ENCODE peak calls at places on chromosomes 4 and X, in seven cellular contexts. V is NCI-H748 treated with DMSO at 0.1 percent for 48 hours; D is stimulated activated CD4-positive, alpha-beta T cell treated with anti-CD3 and anti-CD28 coated beads, Interleukin-1b, Interleukin-23, amount 100 ng/mL, for 4 hours; O is amniotic stem cell; T is AG08395; C is anterior cingulate cortex; Y is hepatic stellate cell. R is an unnamed sample.

GRCh38 chr4:40924096-40924792 is 174.5 kb downstream of the NSUN7 start:
- DNase-seq in O (peak), V (peak), Y (peak), D (peak), T (peak), C (no peak), R (peak)

GRCh38 chrX:111098874-111099273 is 2.9 kb downstream of the PAK3 start:
- DNase-seq in C (no peak), O (no peak), V (peak), T (no peak), Y (no peak), D (peak), R (peak)

GRCh38 chrX:127908369-127908768 is 143.8 kb downstream of the ACTRT1 start:
- DNase-seq in O (no peak), T (no peak), V (no peak), C (no peak), D (no peak), Y (no peak), R (no peak)

GRCh38 chr4:162015090-162015489 is 148.7 kb downstream of the FSTL5 start:
- DNase-seq in C (no peak), V (no peak), O (peak), D (no peak), T (peak), Y (no peak), R (no peak)

GRCh38 chrX:129782706-129783105 is 3.0 kb downstream of the SASH3 start:
- DNase-seq in C (no peak), V (no peak), T (no peak), Y (no peak), O (no peak), D (no peak), R (no peak)

GRCh38 chrX:43655151-43655676 is 885 bp upstream of the MAOA start:
- DNase-seq in T (peak), C (peak), D (peak), Y (peak), V (no peak), O (peak), R (peak)

GRCh38 chr4:3372933-3373465 is 68.8 kb upstream of the HGFAC start:
- DNase-seq in V (no peak), T (no peak), C (no peak), Y (no peak), D (no peak), O (no peak), R (no peak)

GRCh38 chrX:132146456-132146855 is 18.6 kb upstream of the FRMD7 start:
- DNase-seq in Y (no peak), C (no peak), O (no peak), T (no peak), D (no peak), V (no peak), R (no peak)

GRCh38 chr4:19216495-19216894 is 1035.2 kb upstream of the SLIT2 start:
- DNase-seq in D (no peak), O (no peak), Y (no peak), T (no peak), C (no peak), V (no peak), R (no peak)

GRCh38 chr4:37726666-37727065 is 40.5 kb upstream of the RELL1 start:
- DNase-seq in O (no peak), D (no peak), Y (peak), V (no peak), C (no peak), T (no peak), R (no peak)

GRCh38 chr4:168514249-168514852 is 17.5 kb downstream of the PALLD start:
- DNase-seq in O (peak), T (peak), V (peak), D (no peak), Y (no peak), C (no peak), R (no peak)

GRCh38 chr4:126718161-126718560 is 914.6 kb upstream of the INTU start:
- DNase-seq in C (no peak), Y (no peak), T (no peak), O (no peak), D (no peak), V (no peak), R (peak)

GRCh38 chrX:151771726-151772125 is 37.2 kb downstream of the CNGA2 start:
- DNase-seq in Y (no peak), C (no peak), V (no peak), D (no peak), O (no peak), T (no peak), R (peak)

GRCh38 chr4:170589597-170590191 is 499.9 kb upstream of the AADAT start:
- DNase-seq in T (peak), C (no peak), D (no peak), V (peak), O (no peak), Y (no peak), R (no peak)

GRCh38 chr4:115711575-115711974 is 598.2 kb upstream of the NDST4 start:
- DNase-seq in D (no peak), V (no peak), T (no peak), C (no peak), Y (no peak), O (no peak), R (peak)

R was measured in islet precursor cell.